ENCODE peak calls at places on chromosomes 3 and 15, in seven cellular contexts. H is right lobe of liver, G is AG09309, P is fibroblast of pulmonary artery, Y is breast epithelium, T is ovary, K is cardiac muscle cell. E is an unnamed sample.

GRCh38 chr15:80931191-80931590 is 58.4 kb downstream of the MESD start:
- DNase-seq in G (no peak), K (peak), T (no peak), H (no peak), P (no peak), Y (no peak), E (no peak)

GRCh38 chr3:62686486-62686885 is 188.7 kb downstream of the CADPS start:
- DNase-seq in G (peak), K (peak), P (peak), H (no peak), T (no peak), Y (no peak), E (peak)

GRCh38 chr3:106206165-106206564 is 337.4 kb upstream of the CBLB start:
- DNase-seq in H (no peak), G (no peak), Y (no peak), T (no peak), K (peak), P (no peak), E (peak)

GRCh38 chr3:115148142-115148790 is 1.2 kb upstream of the ZBTB20 start:
- DNase-seq in G (no peak), K (peak), P (peak), H (no peak), T (no peak), Y (no peak), E (no peak)

GRCh38 chr3:122200681-122201080 is 17.2 kb downstream of the CASR start:
- DNase-seq in T (no peak), P (no peak), H (no peak), K (peak), G (no peak), Y (no peak), E (no peak)

GRCh38 chr3:71599416-71599815 is 15.9 kb upstream of the FOXP1 start:
- DNase-seq in P (no peak), G (no peak), K (peak), T (no peak), Y (no peak), H (no peak), E (no peak)

GRCh38 chr3:157436583-157437300 is at the start of gene PTX3:
- DNase-seq in H (peak), G (peak), Y (peak), K (peak), P (peak), T (no peak), E (peak)

GRCh38 chr15:31235298-31236183 is 91.1 kb upstream of the KLF13 start:
- DNase-seq in K (peak), G (no peak), Y (no peak), H (peak), T (peak), P (peak), E (peak)

GRCh38 chr15:69025320-69025719 is 10.8 kb downstream of the NOX5 start:
- DNase-seq in P (no peak), H (no peak), G (no peak), K (no peak), T (no peak), Y (no peak), E (no peak)

GRCh38 chr3:60743631-60744164 is 507.6 kb downstream of the FHIT start:
- DNase-seq in K (no peak), H (no peak), T (no peak), Y (no peak), G (no peak), P (no peak), E (no peak)

GRCh38 chr3:183081459-183082183 is 17.7 kb downstream of the MCCC1 start:
- DNase-seq in P (no peak), K (no peak), T (no peak), Y (no peak), H (no peak), G (no peak), E (no peak)

GRCh38 chr3:171176244-171176925 is 149.9 kb upstream of the SLC2A2 start:
- DNase-seq in Y (no peak), G (no peak), H (no peak), K (no peak), P (no peak), T (no peak), E (no peak)

GRCh38 chr3:4493931-4494806 is 1.0 kb downstream of the ITPR1 start:
- DNase-seq in T (peak), P (peak), G (no peak), K (peak), Y (peak), H (no peak), E (peak)

GRCh38 chr3:156705761-156706631 is 31.6 kb downstream of the TIPARP start:
- DNase-seq in K (no peak), T (no peak), P (no peak), Y (no peak), G (no peak), H (no peak), E (no peak)

GRCh38 chr15:101105059-101105851 is 146.6 kb downstream of the CHSY1 start:
- DNase-seq in G (no peak), Y (no peak), P (no peak), H (no peak), T (no peak), K (no peak), E (peak)

GRCh38 chr3:52534281-52535183 is 875 bp upstream of the NT5DC2 start:
- DNase-seq in G (no peak), Y (no peak), P (peak), T (peak), K (peak), H (peak), E (peak)

GRCh38 chr3:196968233-196969000 is at the start of gene PIGZ:
- DNase-seq in K (peak), T (no peak), H (peak), P (peak), Y (no peak), G (no peak), E (peak)

GRCh38 chr15:32688151-32688639 is 29.6 kb upstream of the GREM1 start:
- DNase-seq in G (no peak), H (peak), Y (no peak), P (no peak), T (no peak), K (no peak), E (peak)

GRCh38 chr3:71710906-71711494 is 14.2 kb downstream of the EIF4E3 start:
- DNase-seq in Y (no peak), H (no peak), G (no peak), T (no peak), P (peak), K (peak), E (peak)

GRCh38 chr15:63985221-63986184 is 60.8 kb downstream of the DAPK2 start:
- DNase-seq in H (peak), Y (no peak), K (no peak), T (peak), G (no peak), P (no peak), E (no peak)

GRCh38 chr3:185764168-185764988 is 60.5 kb downstream of the IGF2BP2 start:
- DNase-seq in Y (no peak), K (peak), T (no peak), P (peak), G (no peak), H (no peak), E (peak)

GRCh38 chr3:2793987-2794386 is 316.2 kb downstream of the IL5RA start:
- DNase-seq in Y (no peak), T (no peak), G (no peak), H (no peak), P (no peak), K (no peak), E (no peak)

GRCh38 chr15:68599560-68600071 is 20.8 kb downstream of the CORO2B start:
- DNase-seq in Y (no peak), G (no peak), P (peak), K (peak), H (no peak), T (peak), E (no peak)

GRCh38 chr3:119497824-119498187 is 541 bp upstream of the TIMMDC1 start:
- DNase-seq in P (peak), K (peak), T (no peak), Y (no peak), G (no peak), H (peak), E (peak)

GRCh38 chr3:183895296-183895695 is 10.6 kb upstream of the PARL start:
- DNase-seq in H (no peak), P (peak), K (peak), T (no peak), Y (no peak), G (peak), E (peak)

GRCh38 chr3:150216041-150216811 is 191.9 kb upstream of the TSC22D2 start:
- DNase-seq in Y (no peak), P (peak), T (peak), K (peak), H (no peak), G (peak), E (peak)

GRCh38 chr15:79635897-79636596 is 203.9 kb downstream of the MINAR1 start:
- DNase-seq in K (no peak), Y (no peak), H (no peak), G (no peak), T (no peak), P (no peak), E (no peak)

GRCh38 chr15:68526269-68526668 is 52.5 kb upstream of the CORO2B start:
- DNase-seq in G (peak), P (peak), H (no peak), Y (no peak), K (no peak), T (no peak), E (no peak)

GRCh38 chr15:80695099-80695910 is at the start of gene ABHD17C:
- DNase-seq in Y (peak), K (peak), T (peak), P (peak), H (peak), G (no peak), E (peak)

GRCh38 chr15:93454788-93455187 is 365.8 kb upstream of the RGMA start:
- DNase-seq in G (no peak), K (no peak), Y (no peak), P (no peak), H (no peak), T (no peak), E (no peak)

GRCh38 chr3:127779747-127780146 is 42.6 kb downstream of the MGLL start:
- DNase-seq in P (no peak), Y (no peak), G (no peak), T (no peak), K (no peak), H (no peak), E (no peak)

GRCh38 chr3:21237638-21238037 is 513.4 kb downstream of the ZNF385D start:
- DNase-seq in G (no peak), Y (no peak), H (no peak), P (peak), K (no peak), T (no peak), E (no peak)

GRCh38 chr3:119769394-119770149 is 12.3 kb upstream of the NR1I2 start:
- DNase-seq in K (peak), H (no peak), P (peak), G (no peak), Y (no peak), T (no peak), E (no peak)

GRCh38 chr15:73869216-73869995 is 4.0 kb upstream of the TBC1D21 start:
- DNase-seq in T (no peak), Y (no peak), G (no peak), P (no peak), H (no peak), K (no peak), E (no peak)

GRCh38 chr15:63370764-63371163 is 10.9 kb downstream of the CA12 start:
- DNase-seq in P (no peak), T (no peak), K (no peak), G (no peak), H (no peak), Y (no peak), E (no peak)

GRCh38 chr3:72036899-72037298 is 252.0 kb upstream of the PROK2 start:
- DNase-seq in H (no peak), G (no peak), T (no peak), P (peak), Y (no peak), K (peak), E (peak)

DNA sequence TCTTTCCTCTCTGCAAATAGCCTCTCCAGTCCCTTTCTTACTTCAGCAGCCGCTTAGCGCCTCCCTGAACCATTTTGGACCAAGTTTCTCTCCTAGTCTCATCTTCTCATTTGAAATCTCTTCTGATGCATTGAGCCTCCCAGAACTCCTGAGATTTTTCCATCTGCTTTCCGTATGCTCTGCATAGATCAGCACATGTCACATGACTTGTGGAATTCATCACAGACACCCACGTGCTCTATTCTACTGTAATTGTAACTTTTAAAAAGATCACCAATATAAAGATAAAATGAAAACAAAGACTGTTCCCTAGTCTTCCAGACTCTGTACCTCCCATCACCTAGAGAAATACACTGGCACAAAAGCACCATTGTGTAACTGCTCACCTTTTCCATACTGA is 100.7 kb downstream of the GADL1 start:
- DNase-seq in Y (no peak), P (no peak), H (no peak), K (no peak), T (no peak), G (no peak), E (no peak)
- TF ChIP-seq CTCF in Y (no peak), P (no peak), H (no peak), K (no peak), T (no peak), G (no peak), E (no peak)

GRCh38 chr15:89666147-89666857 is 11.0 kb upstream of the KIF7 start:
- DNase-seq in H (no peak), T (no peak), Y (no peak), K (no peak), G (no peak), P (no peak), E (no peak)
- H3K4me3 ChIP-seq in H (no peak), T (no peak), Y (peak), K (no peak), G (peak), P (no peak), E (no peak)

GRCh38 chr15:47517737-47518136 is 199.6 kb upstream of the SEMA6D start:
- DNase-seq in H (no peak), T (peak), G (no peak), Y (no peak), K (peak), P (peak), E (peak)

GRCh38 chr15:47523669-47524068 is 193.6 kb upstream of the SEMA6D start:
- DNase-seq in G (no peak), P (peak), Y (no peak), T (no peak), H (no peak), K (peak), E (peak)
- TF ChIP-seq CTCF in G (no peak), P (no peak), Y (no peak), T (no peak), H (no peak), K (no peak), E (no peak)

GRCh38 chr3:141764946-141765345 is 1.7 kb downstream of the GRK7 start:
- DNase-seq in P (peak), T (no peak), Y (no peak), K (peak), G (no peak), H (no peak), E (peak)
- H3K4me3 ChIP-seq in P (no peak), T (no peak), Y (no peak), K (no peak), G (no peak), H (no peak), E (no peak)

GRCh38 chr3:30631237-30631961 is 25.0 kb downstream of the TGFBR2 start:
- DNase-seq in K (peak), G (no peak), P (peak), Y (no peak), T (no peak), H (no peak), E (peak)
- TF ChIP-seq CTCF in K (no peak), G (no peak), P (no peak), Y (no peak), T (no peak), H (no peak), E (no peak)

GRCh38 chr3:55061619-55062018 is 133.8 kb upstream of the LRTM1 start:
- DNase-seq in P (no peak), K (no peak), G (no peak), T (no peak), Y (no peak), H (no peak), E (no peak)
- H3K4me3 ChIP-seq in P (no peak), K (no peak), G (no peak), T (no peak), Y (no peak), H (no peak), E (no peak)

GRCh38 chr15:71686221-71687050 is 123.9 kb upstream of the NR2E3 start:
- DNase-seq in P (no peak), T (no peak), Y (no peak), G (no peak), K (no peak), H (no peak), E (no peak)

GRCh38 chr15:71688509-71689094 is 121.8 kb upstream of the NR2E3 start:
- DNase-seq in P (no peak), K (no peak), H (no peak), Y (no peak), G (no peak), T (no peak), E (no peak)

GRCh38 chr15:71683401-71684274 is 126.7 kb upstream of the NR2E3 start:
- DNase-seq in G (peak), P (peak), T (no peak), H (no peak), Y (no peak), K (no peak), E (peak)

GRCh38 chr15:71687902-71688508 is 122.3 kb upstream of the NR2E3 start:
- DNase-seq in H (no peak), P (peak), Y (no peak), G (no peak), K (no peak), T (no peak), E (peak)

DNA sequence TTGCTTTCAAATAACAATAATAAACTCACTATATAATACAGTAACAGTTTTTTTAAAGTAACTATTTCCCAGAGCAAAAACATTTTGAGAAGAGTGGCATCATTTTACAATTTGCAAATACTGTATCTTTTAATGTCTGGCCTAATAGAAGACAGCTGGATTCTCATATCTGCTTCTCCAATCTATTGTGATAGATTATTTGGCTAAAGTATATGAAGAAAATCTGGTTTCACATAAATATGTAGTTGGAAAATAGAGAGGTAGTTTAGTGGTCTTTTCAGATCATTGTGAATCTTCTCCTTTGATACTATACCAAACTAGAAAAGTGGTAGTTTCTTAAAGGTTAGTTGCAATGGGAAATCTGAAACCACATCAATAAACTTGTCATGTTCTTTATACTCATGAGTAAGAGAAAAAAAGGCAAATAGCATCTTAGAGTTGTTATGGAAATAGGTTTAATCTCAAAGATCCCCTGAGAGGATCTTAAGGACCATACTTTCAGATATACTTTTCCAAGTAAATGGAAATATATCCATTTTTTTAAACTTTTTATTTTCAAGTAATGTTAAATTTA is 124.8 kb upstream of the NR2E3 start:
- DNase-seq in K (no peak), T (no peak), P (no peak), H (no peak), G (no peak), Y (no peak), E (peak)
- TF ChIP-seq CTCF in K (no peak), T (no peak), P (no peak), H (no peak), G (no peak), Y (no peak), E (no peak)

GRCh38 chr3:141386080-141386594 is 17.8 kb downstream of the ZBTB38 start:
- DNase-seq in K (no peak), P (no peak), Y (no peak), G (no peak), H (no peak), T (no peak), E (no peak)
- H3K4me3 ChIP-seq in K (no peak), P (peak), Y (peak), G (no peak), H (no peak), T (no peak), E (peak)

DNA sequence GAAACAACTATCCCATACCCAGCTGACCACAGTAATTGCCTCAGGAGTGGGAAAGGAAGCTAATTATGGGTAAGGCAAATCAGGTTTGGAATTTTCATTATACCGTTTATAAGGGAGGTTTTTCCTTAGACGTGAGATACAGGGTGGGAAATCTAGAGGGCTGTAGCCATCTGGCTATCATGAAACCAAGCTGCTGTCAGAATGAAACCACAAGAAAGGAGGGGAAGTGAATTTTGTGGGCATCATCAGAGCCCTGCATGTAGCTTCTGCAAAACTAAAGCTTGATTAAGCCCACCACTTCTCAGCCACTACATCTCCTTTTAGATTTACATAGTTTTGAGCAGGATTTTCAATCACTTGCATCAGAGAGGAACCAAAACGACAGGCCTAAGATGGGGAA is 893.5 kb downstream of the TUSC7 start:
- DNase-seq in P (no peak), H (no peak), Y (no peak), G (no peak), T (no peak), K (no peak), E (no peak)
- TF ChIP-seq CTCF in P (no peak), H (no peak), Y (no peak), G (no peak), T (no peak), K (no peak), E (no peak)

E was measured in fibroblast of villous mesenchyme.